ENCODE peak calls at places on chromosomes 2 and 18, in five cellular contexts. L is amniotic stem cell, M is GM12865, U is OCI-LY7, C is neural progenitor cell. B is an unnamed sample.

GRCh38 chr18:51391731-51392130 is 194.2 kb upstream of the MEX3C start:
- DNase-seq in C (peak), U (no peak), L (no peak), M (no peak), B (no peak)

GRCh38 chr2:72378737-72379346 is 231.2 kb upstream of the CYP26B1 start:
- DNase-seq in U (no peak), C (no peak), M (no peak), L (no peak), B (no peak)

GRCh38 chr2:133819906-133820305 is 251.6 kb upstream of the NCKAP5 start:
- DNase-seq in M (no peak), L (no peak), C (no peak), U (no peak), B (no peak)

GRCh38 chr2:221724631-221725203 is 152.6 kb upstream of the EPHA4 start:
- DNase-seq in M (no peak), U (no peak), C (no peak), L (no peak), B (no peak)

GRCh38 chr2:127418300-127419111 is at the start of gene PROC:
- DNase-seq in U (no peak), L (no peak), C (no peak), M (no peak), B (no peak)

GRCh38 chr18:11862468-11863137 is 11.4 kb downstream of the CHMP1B start:
- DNase-seq in C (no peak), L (no peak), U (no peak), M (no peak), B (no peak)

GRCh38 chr2:202158796-202159195 is 79.6 kb downstream of the SUMO1 start:
- DNase-seq in L (no peak), M (no peak), U (no peak), C (no peak), B (no peak)

GRCh38 chr2:27940090-27940671 is 49.7 kb downstream of the BABAM2 start:
- DNase-seq in L (no peak), U (no peak), C (no peak), M (no peak), B (no peak)

GRCh38 chr2:150698016-150698661 is 210.7 kb upstream of the RND3 start:
- DNase-seq in M (no peak), L (peak), U (no peak), C (no peak), B (no peak)

GRCh38 chr18:48791636-48792105 is 159.1 kb downstream of the SMAD7 start:
- DNase-seq in M (no peak), C (no peak), L (no peak), U (no peak), B (no peak)

GRCh38 chr2:240203842-240204270 is 63.4 kb upstream of the OTOS start:
- DNase-seq in L (no peak), U (no peak), C (no peak), M (no peak), B (no peak)

GRCh38 chr2:163345795-163346573 is 389.8 kb downstream of the FIGN start:
- DNase-seq in M (peak), C (peak), L (peak), U (peak), B (peak)

GRCh38 chr18:9782073-9782857 is 74.2 kb downstream of the RAB31 start:
- DNase-seq in C (no peak), U (no peak), L (peak), M (no peak), B (no peak)

GRCh38 chr18:51884039-51884438 is 456.0 kb upstream of the DCC start:
- DNase-seq in L (no peak), U (no peak), M (no peak), C (no peak), B (no peak)

GRCh38 chr2:230018153-230018552 is 50.6 kb downstream of the SLC16A14 start:
- DNase-seq in C (no peak), L (no peak), U (no peak), M (no peak), B (no peak)

GRCh38 chr2:100606740-100607343 is 44.0 kb downstream of the PDCL3 start:
- DNase-seq in C (peak), L (no peak), U (peak), M (peak), B (peak)